ENCODE peak calls at places on chromosomes 4 and X, in eight cellular contexts. O, H, T, V, G, L, R and K are unnamed samples. For H3K36me3 and H3K4me1, the result is how much of the 10 kb centered on the place peaks cover.

GRCh38 chr4:173182403-173182802 is 13.8 kb downstream of the GALNT7 start:
- DNase-seq in G (no peak), O (no peak), T (peak), V (no peak), H (peak), R (peak), L (no peak), K (no peak)

GRCh38 chrX:101257448-101258259 is 33.5 kb downstream of the TAF7L start:
- DNase-seq in L (peak), H (peak), V (no peak), T (peak), G (peak), R (no peak), O (no peak), K (no peak)

GRCh38 chr4:168637872-168638756 is 141.3 kb downstream of the PALLD start:
- DNase-seq in H (peak), T (peak), L (no peak), V (no peak), G (no peak), O (no peak), R (no peak), K (no peak)

GRCh38 chr4:17275836-17276235 is 236.1 kb downstream of the QDPR start:
- DNase-seq in R (no peak), V (no peak), T (no peak), L (no peak), H (peak), O (no peak), G (no peak), K (no peak)

GRCh38 chr4:31647776-31648175 is 927.6 kb downstream of the PCDH7 start:
- DNase-seq in H (no peak), T (no peak), V (no peak), O (no peak), G (no peak), R (no peak), L (no peak), K (no peak)

GRCh38 chr4:113636877-113637276 is 124.7 kb downstream of the CAMK2D start:
- DNase-seq in V (no peak), T (peak), H (peak), O (no peak), L (peak), G (no peak), R (no peak), K (no peak)

GRCh38 chr4:21769404-21770147 is 179.0 kb downstream of the KCNIP4 start:
- DNase-seq in H (peak), R (peak), G (no peak), T (peak), L (no peak), O (no peak), V (no peak), K (no peak)

GRCh38 chr4:118917582-118917981 is 28.9 kb downstream of the SYNPO2 start:
- DNase-seq in G (no peak), L (no peak), H (peak), O (no peak), T (peak), V (no peak), R (no peak), K (no peak)

GRCh38 chrX:153871451-153871850 is 14.5 kb downstream of the L1CAM start:
- DNase-seq in O (no peak), L (no peak), H (no peak), G (no peak), V (no peak), T (no peak), R (no peak), K (no peak)

GRCh38 chrX:14356401-14356800 is 172.9 kb upstream of the GLRA2 start:
- DNase-seq in G (no peak), H (no peak), O (no peak), R (no peak), T (no peak), V (no peak), L (no peak), K (no peak)

GRCh38 chr4:105963461-105964400 is 68.5 kb downstream of the NPNT start:
- DNase-seq in G (no peak), T (no peak), R (no peak), V (no peak), O (no peak), H (no peak), L (no peak), K (peak)

GRCh38 chrX:137227164-137227563 is 193.4 kb upstream of the GPR101 start:
- DNase-seq in R (no peak), G (no peak), T (no peak), H (no peak), L (no peak), V (no peak), O (no peak), K (no peak)

GRCh38 chr4:169102011-169102410 is 92.0 kb upstream of the CBR4 start:
- DNase-seq in V (no peak), R (peak), G (no peak), L (no peak), H (no peak), O (no peak), T (peak), K (no peak)

GRCh38 chrX:71178908-71179307 is 34.3 kb downstream of the NLGN3 start:
- DNase-seq in T (peak), R (peak), G (peak), H (peak), V (peak), L (peak), O (no peak), K (peak)

GRCh38 chrX:150696264-150696789 is 3.1 kb downstream of the MTMR1 start:
- DNase-seq in R (no peak), O (no peak), G (no peak), T (no peak), V (no peak), L (peak), H (no peak), K (no peak)

GRCh38 chr4:173793937-173794510 is 264.0 kb upstream of the HAND2 start:
- DNase-seq in R (no peak), H (peak), G (no peak), V (no peak), O (no peak), T (no peak), L (no peak), K (no peak)

GRCh38 chr4:154560824-154561231 is 2.0 kb upstream of the FGB start:
- DNase-seq in R (no peak), L (no peak), O (no peak), V (no peak), G (peak), H (peak), T (peak), K (no peak)

GRCh38 chr4:186587416-186588018 is 32.1 kb upstream of the MTNR1A start:
- DNase-seq in L (peak), V (peak), H (peak), R (peak), G (peak), O (peak), T (peak), K (peak)

GRCh38 chrX:75746891-75747639 is 38.0 kb downstream of the MAGEE2 start:
- DNase-seq in L (peak), V (no peak), R (no peak), O (peak), T (peak), H (no peak), G (peak), K (peak)

GRCh38 chr4:69760455-69760854 is at the start of gene SULT1B1:
- DNase-seq in T (peak), H (peak), V (no peak), L (peak), O (peak), R (peak), G (no peak), K (no peak)

GRCh38 chrX:55056820-55057690 is 17.8 kb upstream of the PAGE2B start:
- DNase-seq in O (no peak), R (peak), H (peak), T (peak), L (peak), G (no peak), V (no peak), K (no peak)

GRCh38 chr4:26985836-26986235 is 125.2 kb downstream of the STIM2 start:
- DNase-seq in L (peak), O (no peak), V (no peak), R (no peak), T (peak), G (no peak), H (no peak), K (no peak)

GRCh38 chrX:73563740-73564073 is 710 bp downstream of the CHIC1 start:
- DNase-seq in G (no peak), R (peak), T (no peak), L (no peak), V (no peak), O (no peak), H (no peak), K (no peak)

GRCh38 chr4:8304827-8305695 is 35.5 kb downstream of the HTRA3 start:
- DNase-seq in H (no peak), O (no peak), G (no peak), V (peak), T (no peak), R (no peak), L (no peak), K (no peak)

GRCh38 chrX:29318051-29318450 is 730.8 kb downstream of the IL1RAPL1 start:
- DNase-seq in G (no peak), L (no peak), H (peak), V (no peak), T (peak), O (no peak), R (peak), K (no peak)

GRCh38 chr4:24042094-24042493 is 152.2 kb upstream of the PPARGC1A start:
- DNase-seq in H (peak), O (no peak), R (no peak), T (peak), V (no peak), G (no peak), L (no peak), K (no peak)

GRCh38 chr4:110850461-110851447 is 227.9 kb upstream of the PITX2 start:
- DNase-seq in O (peak), T (no peak), V (no peak), R (no peak), G (no peak), H (no peak), L (no peak), K (peak)

GRCh38 chr4:124631760-124632159 is 80.8 kb downstream of the ANKRD50 start:
- DNase-seq in H (peak), R (peak), O (no peak), L (no peak), G (no peak), T (peak), V (peak), K (peak)

GRCh38 chrX:29652484-29652883 is 562.9 kb upstream of the MAGEB2 start:
- DNase-seq in H (peak), V (no peak), L (no peak), T (peak), G (no peak), O (no peak), R (no peak), K (no peak)

GRCh38 chrX:134572816-134573682 is 85.2 kb downstream of the PLAC1 start:
- DNase-seq in G (no peak), V (no peak), H (peak), L (no peak), T (no peak), R (no peak), O (no peak), K (no peak)

GRCh38 chr4:61531188-61531587 is 331.1 kb downstream of the ADGRL3 start:
- DNase-seq in H (no peak), L (no peak), T (no peak), G (peak), O (no peak), R (no peak), V (no peak), K (no peak)

GRCh38 chr4:17475481-17475880 is 36.4 kb downstream of the QDPR start:
- DNase-seq in H (peak), V (no peak), O (no peak), L (no peak), T (peak), G (no peak), R (peak), K (no peak)

GRCh38 chr4:77651820-77652219 is 46.2 kb downstream of the CXCL13 start:
- DNase-seq in R (no peak), H (no peak), O (no peak), T (no peak), L (no peak), G (no peak), V (no peak), K (no peak)

GRCh38 chrX:85243761-85244410 is at the start of the genes SATL1 and ZNF711:
- DNase-seq in O (peak), V (peak), T (peak), L (peak), R (peak), H (peak), G (peak), K (peak)

GRCh38 chr4:124737619-124738018 is 25.1 kb upstream of the ANKRD50 start:
- DNase-seq in R (no peak), V (no peak), G (no peak), O (no peak), L (no peak), T (no peak), H (no peak), K (no peak)

GRCh38 chrX:16999275-16999674 is 52.8 kb downstream of the REPS2 start:
- DNase-seq in V (no peak), H (no peak), T (no peak), L (no peak), G (no peak), R (no peak), O (no peak), K (no peak)

GRCh38 chr4:146637853-146638800 is 566 bp upstream of the POU4F2 start:
- DNase-seq in R (no peak), T (no peak), H (no peak), L (no peak), G (no peak), V (no peak), O (no peak), K (no peak)
- H3K4me3 ChIP-seq in R (no peak), T (peak), H (no peak), L (no peak), G (no peak), V (peak), O (no peak), K (no peak)

DNA sequence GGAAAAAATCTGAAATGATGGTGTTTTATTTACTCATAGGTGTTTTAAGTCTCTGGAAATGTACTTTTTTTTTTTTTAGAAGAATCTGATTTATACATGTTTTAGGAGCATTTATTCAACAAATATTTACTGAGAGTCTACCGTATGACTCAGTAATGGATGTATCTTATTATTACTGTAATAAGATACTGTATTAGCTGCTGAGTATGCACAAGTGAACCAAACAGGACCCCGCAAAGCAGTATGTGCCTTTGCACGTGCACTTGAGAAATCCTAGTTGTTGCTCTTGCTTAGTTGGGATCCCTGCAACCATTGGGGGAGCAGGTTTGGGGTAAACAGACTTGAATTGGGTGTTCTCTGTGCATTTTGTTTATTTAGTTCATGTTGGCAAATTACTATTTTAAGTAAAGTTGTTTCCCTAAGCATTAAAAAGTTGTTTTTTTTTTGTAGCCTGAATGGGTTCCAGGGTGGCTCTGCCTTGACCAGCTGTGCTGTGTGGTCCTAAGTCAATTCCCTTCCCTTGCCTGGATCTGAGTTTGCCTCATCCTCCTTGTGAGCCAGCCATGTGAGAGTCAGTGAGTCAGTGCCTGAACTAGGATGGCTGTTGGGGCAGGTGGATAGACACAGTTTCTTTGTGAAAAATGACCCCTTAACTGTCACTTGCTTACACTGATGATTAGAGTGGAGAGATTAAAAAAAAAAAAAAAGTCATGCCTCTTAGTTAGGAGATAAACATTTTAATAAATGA is 27.7 kb downstream of the DCUN1D4 start:
- DNase-seq in G (no peak), T (no peak), H (peak), R (no peak), O (no peak), V (no peak), L (no peak), K (no peak)
- H3K36me3 ChIP-seq in G (under half), T (under half), H (under half), R (under half), O (half or more), V (under half), L (half or more), K (under half)

DNA sequence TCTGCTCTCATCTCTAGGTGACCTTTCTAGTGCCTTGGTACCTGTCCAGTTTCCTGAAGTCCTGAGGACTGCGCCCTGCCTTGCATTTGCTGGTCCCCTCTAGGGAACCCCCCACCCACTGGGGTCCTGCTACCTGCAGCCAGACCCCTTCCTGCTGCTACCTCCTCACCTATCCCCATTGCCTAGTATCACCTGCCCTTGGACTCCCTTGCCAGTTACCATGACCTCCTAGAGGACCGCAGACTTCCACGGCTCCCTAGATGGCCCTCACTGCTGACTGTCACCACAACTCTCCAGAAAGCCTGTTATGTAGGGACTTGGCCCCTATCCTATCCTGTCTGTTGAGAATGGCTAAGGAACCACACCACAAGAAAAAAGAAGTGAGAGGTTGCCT is 166.6 kb downstream of the EFNB1 start:
- DNase-seq in O (no peak), H (no peak), L (no peak), V (no peak), T (no peak), R (no peak), G (no peak), K (no peak)
- H3K4me1 ChIP-seq in O (under half), H (under half), L (under half), V (under half), T (under half), R (under half), G (under half), K (under half)

DNA sequence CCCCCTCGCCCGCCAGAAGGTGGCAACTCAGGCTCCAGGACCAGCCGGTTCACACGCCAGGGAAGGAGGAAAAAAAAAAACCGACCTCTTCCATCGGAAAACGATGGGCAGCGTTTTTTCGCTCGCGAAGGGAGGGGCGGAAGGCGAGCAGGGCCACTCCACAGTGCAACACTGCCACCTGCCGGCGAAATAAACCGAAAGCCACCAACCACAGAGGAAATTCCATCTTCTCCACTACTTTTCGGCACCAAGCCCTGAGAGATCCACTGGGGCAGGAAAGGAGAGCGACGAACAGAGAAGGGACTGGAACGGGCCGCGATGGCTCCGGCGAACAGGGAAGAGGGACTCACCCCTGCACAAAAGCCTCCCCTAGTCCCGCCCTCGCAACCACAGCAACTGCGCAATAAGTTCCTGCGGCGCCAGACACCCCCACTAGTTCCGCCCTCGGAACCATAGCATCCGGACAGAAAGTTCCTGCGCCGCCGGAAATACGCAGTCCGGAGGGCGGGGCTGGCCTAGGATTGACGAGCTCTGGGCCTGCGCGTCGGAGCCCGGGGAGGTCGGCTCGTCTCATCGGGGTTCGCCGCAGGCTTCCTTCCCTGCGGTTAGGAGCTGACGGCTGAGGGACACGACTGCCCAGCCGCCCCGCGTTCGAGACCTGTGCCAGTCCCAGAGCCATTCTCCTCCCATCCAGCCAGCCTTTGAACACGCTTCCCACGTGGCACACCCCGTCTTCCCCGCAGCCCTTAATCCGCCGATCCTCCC is 23.4 kb downstream of the FAM156A start:
- DNase-seq in H (peak), O (peak), G (peak), T (peak), R (peak), V (peak), L (peak), K (peak)
- H3K4me3 ChIP-seq in H (peak), O (peak), G (peak), T (peak), R (peak), V (peak), L (peak), K (peak)

DNA sequence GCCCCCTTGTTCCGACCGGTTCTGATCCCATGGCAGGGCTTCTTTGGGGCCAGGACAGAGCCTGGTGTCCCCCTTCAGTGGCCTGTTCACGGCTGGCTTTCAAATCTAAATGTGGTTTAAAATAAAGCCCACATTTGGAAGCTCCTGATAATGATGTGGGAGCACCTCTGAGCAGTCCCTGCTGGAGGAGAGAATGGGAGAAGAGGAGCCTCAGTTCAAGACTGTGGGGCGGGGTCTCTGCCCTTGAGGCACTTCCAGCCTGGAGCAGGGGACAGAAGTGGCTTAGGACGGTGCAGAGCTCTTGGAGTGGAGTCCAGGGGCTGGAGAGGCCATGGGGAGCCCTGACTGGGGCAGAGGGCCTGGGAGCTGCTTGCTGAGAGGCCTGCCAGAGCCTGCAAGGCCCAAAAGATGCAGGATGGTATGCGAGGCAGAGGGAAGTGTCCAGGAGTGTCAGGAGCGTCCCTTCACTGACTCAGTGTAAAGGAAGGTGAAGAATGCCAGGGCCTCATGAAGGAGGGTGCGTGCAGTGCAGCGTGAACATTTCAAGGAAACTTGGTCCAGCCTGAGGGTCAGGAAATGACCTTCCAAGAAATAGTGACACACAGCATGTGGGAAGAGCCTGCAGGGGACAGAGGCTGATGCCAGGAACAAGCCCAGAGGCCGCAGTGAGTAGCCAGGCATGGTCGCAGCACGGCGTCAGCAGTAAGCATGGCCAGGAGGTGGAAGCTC is 21.1 kb upstream of the TADA2B start:
- DNase-seq in R (no peak), H (peak), L (no peak), G (no peak), O (no peak), T (peak), V (no peak), K (peak)
- H3K36me3 ChIP-seq in R (under half), H (under half), L (half or more), G (under half), O (half or more), T (under half), V (under half), K (under half)

GRCh38 chr4:10114607-10115006 is 2.0 kb downstream of the WDR1 start:
- DNase-seq in V (no peak), L (no peak), O (no peak), T (no peak), R (no peak), H (no peak), G (no peak), K (no peak)
- H3K4me1 ChIP-seq in V (under half), L (half or more), O (under half), T (under half), R (under half), H (under half), G (half or more), K (under half)